ENCODE peak calls at places on chromosome 22, in ten cellular contexts. One of them, this sample, is unnamed.

GRCh38 chr22:31337178-31337577 is 9.0 kb downstream of the PATZ1 start:
- DNase-seq in heart right ventricle: no peak
- DNase-seq in putamen: no peak
- DNase-seq in AG10803: no peak
- DNase-seq in stimulated activated CD4-positive, alpha-beta T cell treated with anti-CD3 and anti-CD28 coated beads, Interleukin-2, amount 100 ng/mL, for 48 hours: no peak
- DNase-seq in fibroblast of the conjunctiva: no peak
- DNase-seq in SK-MEL-5: no peak
- DNase-seq in brain microvascular endothelial cell: no peak
- DNase-seq in LoVo: no peak
- DNase-seq in AML-193: no peak
- DNase-seq in this sample: no peak

GRCh38 chr22:29266564-29267461 is 968 bp downstream of the RHBDD3 start:
- DNase-seq in AML-193: no peak
- DNase-seq in heart right ventricle: no peak
- DNase-seq in stimulated activated CD4-positive, alpha-beta T cell treated with anti-CD3 and anti-CD28 coated beads, Interleukin-2, amount 100 ng/mL, for 48 hours: no peak
- DNase-seq in putamen: no peak
- DNase-seq in AG10803: no peak
- DNase-seq in brain microvascular endothelial cell: no peak
- DNase-seq in SK-MEL-5: peak
- DNase-seq in LoVo: no peak
- DNase-seq in fibroblast of the conjunctiva: no peak
- DNase-seq in this sample: no peak

GRCh38 chr22:21624120-21624879 is 5.5 kb downstream of the YDJC start:
- DNase-seq in putamen: no peak
- DNase-seq in LoVo: no peak
- DNase-seq in SK-MEL-5: peak
- DNase-seq in heart right ventricle: no peak
- DNase-seq in AML-193: peak
- DNase-seq in stimulated activated CD4-positive, alpha-beta T cell treated with anti-CD3 and anti-CD28 coated beads, Interleukin-2, amount 100 ng/mL, for 48 hours: peak
- DNase-seq in fibroblast of the conjunctiva: no peak
- DNase-seq in brain microvascular endothelial cell: no peak
- DNase-seq in AG10803: no peak
- DNase-seq in this sample: peak

GRCh38 chr22:23106906-23107367 is 34.9 kb downstream of the RSPH14 start:
- DNase-seq in fibroblast of the conjunctiva: no peak
- DNase-seq in putamen: no peak
- DNase-seq in stimulated activated CD4-positive, alpha-beta T cell treated with anti-CD3 and anti-CD28 coated beads, Interleukin-2, amount 100 ng/mL, for 48 hours: no peak
- DNase-seq in heart right ventricle: peak
- DNase-seq in AML-193: no peak
- DNase-seq in SK-MEL-5: no peak
- DNase-seq in AG10803: no peak
- DNase-seq in LoVo: no peak
- DNase-seq in brain microvascular endothelial cell: no peak
- DNase-seq in this sample: no peak

GRCh38 chr22:41311487-41311886 is 10.2 kb downstream of the ZC3H7B start:
- DNase-seq in AG10803: no peak
- DNase-seq in putamen: no peak
- DNase-seq in heart right ventricle: no peak
- DNase-seq in fibroblast of the conjunctiva: no peak
- DNase-seq in LoVo: no peak
- DNase-seq in SK-MEL-5: no peak
- DNase-seq in AML-193: no peak
- DNase-seq in stimulated activated CD4-positive, alpha-beta T cell treated with anti-CD3 and anti-CD28 coated beads, Interleukin-2, amount 100 ng/mL, for 48 hours: no peak
- DNase-seq in brain microvascular endothelial cell: no peak
- DNase-seq in this sample: no peak

GRCh38 chr22:49586244-49586748 is 241.4 kb downstream of the BRD1 start:
- DNase-seq in AG10803: no peak
- DNase-seq in stimulated activated CD4-positive, alpha-beta T cell treated with anti-CD3 and anti-CD28 coated beads, Interleukin-2, amount 100 ng/mL, for 48 hours: no peak
- DNase-seq in brain microvascular endothelial cell: no peak
- DNase-seq in LoVo: no peak
- DNase-seq in heart right ventricle: no peak
- DNase-seq in fibroblast of the conjunctiva: no peak
- DNase-seq in AML-193: no peak
- DNase-seq in putamen: no peak
- DNase-seq in SK-MEL-5: no peak
- DNase-seq in this sample: no peak

GRCh38 chr22:22770280-22770871 is 117.2 kb upstream of the IGLL5 start:
- DNase-seq in heart right ventricle: peak
- DNase-seq in putamen: no peak
- DNase-seq in brain microvascular endothelial cell: peak
- DNase-seq in AG10803: no peak
- DNase-seq in stimulated activated CD4-positive, alpha-beta T cell treated with anti-CD3 and anti-CD28 coated beads, Interleukin-2, amount 100 ng/mL, for 48 hours: peak
- DNase-seq in SK-MEL-5: peak
- DNase-seq in fibroblast of the conjunctiva: no peak
- DNase-seq in LoVo: peak
- DNase-seq in AML-193: peak
- DNase-seq in this sample: peak

GRCh38 chr22:19795617-19796008 is 35.0 kb downstream of the TBX1 start:
- DNase-seq in SK-MEL-5: no peak
- DNase-seq in AML-193: no peak
- DNase-seq in stimulated activated CD4-positive, alpha-beta T cell treated with anti-CD3 and anti-CD28 coated beads, Interleukin-2, amount 100 ng/mL, for 48 hours: no peak
- DNase-seq in AG10803: peak
- DNase-seq in fibroblast of the conjunctiva: no peak
- DNase-seq in heart right ventricle: no peak
- DNase-seq in LoVo: no peak
- DNase-seq in brain microvascular endothelial cell: no peak
- DNase-seq in putamen: no peak
- DNase-seq in this sample: no peak

GRCh38 chr22:30695351-30695762 is 683 bp downstream of the OSBP2 start:
- DNase-seq in AG10803: no peak
- DNase-seq in putamen: no peak
- DNase-seq in AML-193: no peak
- DNase-seq in LoVo: no peak
- DNase-seq in brain microvascular endothelial cell: no peak
- DNase-seq in SK-MEL-5: no peak
- DNase-seq in fibroblast of the conjunctiva: no peak
- DNase-seq in stimulated activated CD4-positive, alpha-beta T cell treated with anti-CD3 and anti-CD28 coated beads, Interleukin-2, amount 100 ng/mL, for 48 hours: no peak
- DNase-seq in heart right ventricle: no peak
- DNase-seq in this sample: no peak

This sample was measured in A673.